ENCODE peak calls at places on chromosomes 6 and 20, in six cellular contexts. F, P, Z, V, L and E are unnamed samples.

GRCh38 chr6:166950443-166950821 is 5.9 kb downstream of the RNASET2 start:
- DNase-seq in Z (no peak), L (no peak), V (no peak), P (no peak), F (no peak), E (no peak)

GRCh38 chr6:55569638-55570037 is 9.4 kb downstream of the HMGCLL1 start:
- DNase-seq in F (no peak), V (no peak), P (no peak), L (no peak), Z (no peak), E (no peak)

GRCh38 chr6:55040102-55040848 is 134.0 kb upstream of the HCRTR2 start:
- DNase-seq in F (peak), L (peak), Z (no peak), V (no peak), P (peak), E (peak)

GRCh38 chr6:148419430-148419829 is 76.8 kb downstream of the SASH1 start:
- DNase-seq in Z (no peak), F (no peak), P (no peak), L (no peak), V (no peak), E (no peak)

GRCh38 chr6:63527658-63528514 is 44.4 kb upstream of the LOC128125822 start:
- DNase-seq in L (peak), P (peak), F (peak), Z (peak), V (peak), E (peak)

GRCh38 chr6:20366082-20366834 is 35.4 kb upstream of the E2F3 start:
- DNase-seq in V (no peak), L (no peak), P (no peak), Z (no peak), F (no peak), E (peak)

GRCh38 chr6:75481394-75481793 is 12.2 kb downstream of the FILIP1 start:
- DNase-seq in F (peak), P (no peak), L (no peak), Z (no peak), V (no peak), E (no peak)

GRCh38 chr6:3228046-3228671 is 706 bp upstream of the TUBB2B start:
- DNase-seq in V (no peak), Z (no peak), L (no peak), P (no peak), F (no peak), E (no peak)

DNA sequence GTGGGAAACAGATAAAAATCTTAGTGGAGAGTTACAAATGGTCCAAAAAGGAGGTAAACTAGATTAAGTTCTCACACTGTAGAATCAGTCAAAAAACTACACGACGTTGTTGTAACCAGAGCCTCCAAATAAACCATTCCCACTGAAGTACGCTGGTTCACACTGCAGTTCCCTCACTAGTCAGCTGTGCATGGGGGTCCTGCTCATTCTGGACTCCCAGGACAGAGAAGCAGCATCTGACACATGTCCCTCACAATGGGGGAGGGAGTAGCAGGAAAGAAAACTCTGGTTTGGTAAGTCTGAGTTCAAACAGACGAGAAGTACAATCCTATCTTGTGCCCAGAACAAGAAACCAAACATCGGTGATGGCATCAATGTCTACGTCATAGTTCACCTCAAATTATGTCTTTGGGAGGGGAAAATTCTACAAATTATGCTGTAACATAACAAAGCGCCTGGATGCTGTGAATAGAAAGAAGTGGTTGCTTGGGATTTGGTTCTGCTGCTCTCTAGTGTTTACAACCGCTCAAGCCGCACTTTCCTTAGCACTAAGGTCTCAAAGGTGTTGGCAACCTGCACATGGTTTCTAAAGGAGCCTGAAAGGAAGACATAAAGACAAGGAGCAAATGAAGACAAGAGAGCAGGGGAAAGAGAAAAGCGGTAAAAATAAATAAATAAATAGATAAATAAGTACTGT is 208.0 kb downstream of the GMDS start:
- DNase-seq in L (no peak), V (no peak), F (peak), Z (no peak), P (no peak), E (no peak)
- TF ChIP-seq CTCF in L (no peak), V (peak), F (no peak), Z (no peak), P (no peak), E (peak)

GRCh38 chr6:156830126-156830525 is 52.9 kb downstream of the ARID1B start:
- DNase-seq in F (no peak), P (no peak), Z (no peak), V (no peak), L (no peak), E (no peak)
- TF ChIP-seq CTCF in F (no peak), P (no peak), Z (no peak), V (no peak), L (no peak), E (no peak)

DNA sequence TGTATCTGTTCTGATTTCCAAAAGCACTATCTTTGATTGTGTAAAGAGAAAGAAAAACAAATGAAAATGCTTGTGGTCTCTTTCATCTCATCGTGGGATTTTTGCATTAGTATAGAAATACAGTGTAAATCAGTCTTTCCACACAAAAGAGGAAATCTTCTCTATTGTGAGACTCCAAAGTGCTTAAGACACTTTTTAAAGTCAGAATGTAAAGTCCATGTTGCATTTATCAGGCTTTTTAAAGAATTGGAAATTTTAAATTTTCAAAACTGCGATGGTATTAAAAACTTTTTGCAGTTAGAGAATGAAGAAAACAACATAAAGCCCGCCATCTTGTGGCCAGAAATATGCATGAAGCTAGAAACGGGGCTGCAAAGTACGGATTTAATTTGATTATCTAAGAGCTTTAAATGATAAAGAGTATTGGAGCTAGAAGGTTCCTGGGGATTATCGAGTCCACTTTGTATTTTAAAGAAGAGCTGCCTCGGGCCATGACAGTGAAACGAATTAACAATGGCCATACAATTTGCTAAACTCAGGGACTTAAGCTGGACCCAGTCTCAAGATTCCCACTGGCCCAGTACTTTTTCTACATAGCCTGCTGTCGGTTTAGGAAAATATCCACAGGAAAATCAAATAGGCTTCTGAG is 339.6 kb downstream of the ARHGAP18 start:
- DNase-seq in P (peak), V (peak), L (peak), Z (no peak), F (peak), E (peak)
- TF ChIP-seq CTCF in P (peak), V (peak), L (peak), Z (peak), F (peak), E (peak)

DNA sequence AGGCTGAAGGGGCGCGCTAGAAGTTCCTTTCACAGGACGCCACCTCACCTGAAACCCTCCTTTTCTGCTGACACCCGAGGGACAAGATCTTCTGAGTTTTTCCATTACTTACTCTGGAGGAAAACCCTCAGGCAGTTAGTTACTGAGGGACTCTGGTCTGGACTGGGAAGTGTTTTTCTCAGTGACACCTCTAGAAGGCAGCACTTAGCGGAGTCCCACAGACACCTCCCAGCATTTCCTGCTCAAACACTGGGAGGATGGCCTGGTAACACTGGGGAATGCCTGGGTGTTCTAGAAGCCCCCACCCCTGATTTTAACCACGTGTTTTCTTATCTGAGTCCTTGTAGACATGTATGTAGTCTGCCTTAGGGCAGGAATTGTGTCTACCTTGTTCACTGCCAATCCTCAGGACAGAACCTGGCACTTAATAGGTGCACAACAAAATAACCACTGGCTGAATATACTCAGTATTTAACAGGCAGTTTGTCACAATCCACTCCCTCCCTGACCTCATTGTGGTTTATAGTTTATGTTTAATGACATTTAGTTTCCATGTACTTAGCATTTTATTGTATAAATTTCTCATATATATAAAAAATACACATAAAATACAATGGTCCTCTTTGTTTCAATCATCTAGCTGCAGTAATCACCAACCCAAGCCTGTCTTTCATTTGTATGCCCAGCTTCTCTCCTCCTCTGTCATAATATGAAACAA is 4.8 kb downstream of the GSTA3 start:
- DNase-seq in Z (no peak), P (no peak), F (no peak), V (peak), L (no peak), E (peak)
- TF ChIP-seq CTCF in Z (no peak), P (peak), F (peak), V (peak), L (peak), E (peak)

GRCh38 chr20:49664914-49665313 is 48.8 kb downstream of the B4GALT5 start:
- DNase-seq in F (no peak), P (no peak), L (no peak), Z (no peak), V (no peak), E (no peak)
- TF ChIP-seq CTCF in F (no peak), P (no peak), L (no peak), Z (no peak), V (no peak), E (no peak)

GRCh38 chr6:33248932-33249731 is 22.5 kb downstream of the VPS52 start:
- DNase-seq in F (peak), Z (peak), P (peak), V (peak), L (peak), E (peak)
- TF ChIP-seq CTCF in F (no peak), Z (peak), P (no peak), V (no peak), L (no peak), E (no peak)

DNA sequence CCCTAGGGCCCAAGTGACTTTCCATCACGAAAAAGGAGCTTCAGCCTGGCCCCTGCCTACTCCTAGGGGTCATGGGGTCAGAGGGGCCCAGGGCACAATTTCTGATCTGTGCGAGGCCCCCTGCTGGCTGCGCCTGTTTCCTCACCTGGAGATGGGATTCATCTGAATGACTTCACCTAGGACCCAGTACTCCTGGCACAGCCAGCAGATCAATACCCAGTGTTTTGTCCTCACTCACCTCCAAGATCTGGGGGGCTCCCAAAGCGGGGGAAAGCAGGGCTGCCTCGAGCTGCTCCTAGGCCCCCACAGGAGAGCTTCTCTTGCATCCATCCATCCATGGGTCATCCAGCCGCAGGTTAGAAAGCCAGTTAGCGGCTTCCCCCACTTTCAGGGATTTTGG is 33.8 kb downstream of the CD40 start:
- DNase-seq in Z (no peak), F (no peak), P (no peak), L (no peak), V (no peak), E (no peak)
- TF ChIP-seq CTCF in Z (no peak), F (no peak), P (peak), L (peak), V (peak), E (peak)

GRCh38 chr20:49210101-49210749 is 9.0 kb upstream of the DDX27 start:
- DNase-seq in P (no peak), V (no peak), Z (no peak), L (peak), F (no peak), E (no peak)

GRCh38 chr20:49203011-49203410 is 14.9 kb upstream of the STAU1 start:
- DNase-seq in Z (no peak), L (no peak), P (no peak), F (no peak), V (no peak), E (no peak)

GRCh38 chr20:49210750-49211110 is 8.5 kb upstream of the DDX27 start:
- DNase-seq in L (no peak), V (no peak), F (no peak), Z (no peak), P (no peak), E (no peak)

GRCh38 chr20:49203746-49204145 is 15.5 kb upstream of the DDX27 start:
- DNase-seq in P (no peak), L (no peak), V (no peak), F (no peak), Z (no peak), E (no peak)

DNA sequence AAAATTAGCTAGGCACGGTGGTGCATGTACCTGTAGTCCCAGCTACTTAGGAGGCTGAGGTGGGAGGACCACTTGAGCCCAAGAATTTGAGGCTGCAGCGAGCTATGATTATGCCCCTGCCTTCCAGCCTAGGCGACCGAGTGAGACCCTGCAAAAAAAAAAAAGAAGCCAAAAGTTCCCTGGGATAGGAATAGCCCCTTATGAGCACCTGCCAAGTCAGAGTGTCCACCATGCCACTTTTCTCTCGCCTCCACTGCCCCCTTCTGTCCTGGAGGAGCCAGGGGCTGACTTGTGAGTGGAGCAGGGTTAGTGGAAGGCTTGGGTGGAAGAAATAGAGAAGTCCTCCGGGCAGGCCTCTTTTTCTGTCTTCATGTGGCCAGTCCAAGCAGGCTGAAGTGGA is 12.1 kb upstream of the DDX27 start:
- DNase-seq in V (peak), L (no peak), F (no peak), P (no peak), Z (no peak), E (no peak)
- TF ChIP-seq CTCF in V (peak), L (peak), F (no peak), P (peak), Z (no peak), E (no peak)

DNA sequence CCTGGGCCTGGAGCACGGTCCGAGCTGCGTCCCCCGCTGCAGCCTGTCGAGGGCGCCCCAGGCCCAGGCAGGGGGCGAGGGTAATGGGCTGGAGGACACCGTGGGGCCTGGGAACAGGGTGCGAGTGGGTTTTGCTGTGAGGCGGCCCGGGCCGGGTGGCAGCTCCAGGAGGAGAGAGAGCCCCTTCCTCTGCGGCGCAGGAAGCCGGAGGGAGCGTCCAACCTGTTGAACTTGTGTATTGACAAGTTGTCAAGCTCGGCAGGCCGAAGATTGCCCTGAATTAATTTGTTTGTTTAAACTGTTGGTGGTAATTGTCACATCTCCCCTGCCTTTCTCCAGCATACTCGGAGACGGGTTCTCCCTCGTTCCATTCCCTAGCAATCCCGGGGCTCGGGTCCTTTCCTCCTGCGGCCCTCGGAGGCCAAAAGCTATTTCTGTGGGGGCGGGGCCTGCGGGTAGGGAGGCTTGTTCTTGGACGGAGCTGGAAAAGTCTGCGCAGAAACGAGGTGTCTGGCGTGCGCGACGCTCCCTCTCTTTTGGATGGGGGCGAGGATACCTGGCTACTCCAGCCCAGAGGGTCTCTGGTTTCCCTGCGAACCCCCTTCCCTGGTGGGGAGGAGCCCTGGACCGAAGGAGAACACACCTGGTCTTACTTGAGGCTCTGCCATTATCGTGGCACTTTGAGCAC is 9.9 kb downstream of the NR2E1 start:
- DNase-seq in Z (no peak), L (no peak), F (no peak), P (no peak), V (no peak), E (no peak)
- TF ChIP-seq CTCF in Z (no peak), L (peak), F (no peak), P (no peak), V (peak), E (no peak)